ENCODE peak calls at places on chromosomes 4 and X, in ten cellular contexts. X, G, Q, U, J, O, L, Y, T and R are unnamed samples.
A peak's percentile ranks its signal among the peaks of the same experiment; 100 is the strongest.

GRCh38 chr4:31896349-31896748 is 1176.2 kb downstream of the PCDH7 start:
- DNase-seq in X (no peak), G (no peak), Q (no peak), U (no peak), J (no peak), O (no peak), L (no peak), Y (no peak), T (no peak), R (no peak)

GRCh38 chr4:177077572-177077971 is 232.1 kb upstream of the NEIL3 start:
- DNase-seq in X (no peak), G (no peak), Q (no peak), U (no peak), J (no peak), O (no peak), L (no peak), Y (no peak), T (no peak), R (no peak)

GRCh38 chrX:120672389-120672788 is 42.5 kb upstream of the C1GALT1C1 start:
- DNase-seq in X (no peak), G (no peak), Q (no peak), U (peak; percentile 94), J (no peak), O (no peak), L (no peak), Y (no peak), T (no peak), R (no peak)

GRCh38 chr4:183571350-183572076 is 66.7 kb downstream of the ING2 start:
- DNase-seq in X (no peak), G (peak; percentile 9), Q (peak; percentile 17), U (peak; percentile 38), J (no peak), O (no peak), L (no peak), Y (peak; percentile 71), T (no peak), R (no peak)

GRCh38 chrX:84710611-84711010 is 208.4 kb upstream of the HDX start:
- DNase-seq in X (no peak), G (no peak), Q (no peak), U (no peak), J (no peak), O (no peak), L (no peak), Y (no peak), T (no peak), R (peak; percentile 2)

GRCh38 chr4:113700602-113701150 is 60.9 kb downstream of the CAMK2D start:
- DNase-seq in X (no peak), G (no peak), Q (no peak), U (no peak), J (no peak), O (no peak), L (no peak), Y (no peak), T (no peak), R (peak; percentile 34)

GRCh38 chrX:154411322-154411980 is at the start of gene TAFAZZIN:
- DNase-seq in X (peak; percentile 57), G (peak; percentile 5), Q (peak; percentile 62), U (peak; percentile 63), J (peak; percentile 73), O (no peak), L (peak; percentile 80), Y (peak; percentile 45), T (peak; percentile 63), R (no peak)

GRCh38 chr4:107600456-107600855 is 119.6 kb downstream of the PAPSS1 start:
- DNase-seq in X (no peak), G (no peak), Q (no peak), U (peak; percentile 53), J (no peak), O (no peak), L (no peak), Y (no peak), T (no peak), R (no peak)

GRCh38 chr4:119525005-119525749 is 103.4 kb downstream of the PDE5A start:
- DNase-seq in X (no peak), G (no peak), Q (no peak), U (peak; percentile 87), J (no peak), O (no peak), L (no peak), Y (no peak), T (no peak), R (no peak)

GRCh38 chr4:7070729-7071511 is 3.1 kb upstream of the GRPEL1 start:
- DNase-seq in X (peak; percentile 78), G (peak; percentile 58), Q (peak; percentile 73), U (peak; percentile 71), J (peak; percentile 92), O (peak; percentile 74), L (peak; percentile 84), Y (peak; percentile 59), T (peak; percentile 87), R (peak; percentile 75)

GRCh38 chr4:70713453-70714026 is 8.2 kb upstream of the RUFY3 start:
- DNase-seq in X (no peak), G (no peak), Q (no peak), U (no peak), J (no peak), O (no peak), L (peak; percentile 44), Y (no peak), T (no peak), R (no peak)

GRCh38 chr4:94669672-94670664 is 87.8 kb upstream of the BMPR1B start:
- DNase-seq in X (no peak), G (no peak), Q (no peak), U (no peak), J (no peak), O (no peak), L (no peak), Y (no peak), T (no peak), R (no peak)

GRCh38 chr4:157043131-157043530 is 32.8 kb upstream of the GLRB start:
- DNase-seq in X (no peak), G (no peak), Q (peak; percentile 1), U (peak; percentile 43), J (no peak), O (no peak), L (no peak), Y (no peak), T (no peak), R (no peak)

GRCh38 chrX:45360571-45360970 is 159.9 kb upstream of the DIPK2B start:
- DNase-seq in X (no peak), G (no peak), Q (no peak), U (no peak), J (no peak), O (no peak), L (no peak), Y (no peak), T (no peak), R (no peak)

GRCh38 chr4:97525236-97525635 is 618.0 kb downstream of the STPG2 start:
- DNase-seq in X (no peak), G (no peak), Q (no peak), U (peak; percentile 60), J (no peak), O (no peak), L (no peak), Y (no peak), T (no peak), R (no peak)

GRCh38 chr4:4578981-4579380 is 37.1 kb upstream of the STX18 start:
- DNase-seq in X (no peak), G (no peak), Q (no peak), U (no peak), J (no peak), O (no peak), L (no peak), Y (no peak), T (no peak), R (no peak)